ENCODE peak calls at places on chromosomes 6 and 20, in six cellular contexts. S, M, Q, T, A and H are unnamed samples.

GRCh38 chr20:46814366-46815232 is 80.0 kb upstream of the EYA2 start:
- DNase-seq in T (no peak), M (peak; percentile 3), Q (peak; percentile 84), A (no peak), S (no peak), H (peak; percentile 99)

GRCh38 chr6:34973547-34974248 is 84.6 kb downstream of the ANKS1A start:
- DNase-seq in A (no peak), Q (no peak), M (no peak), T (no peak), S (no peak), H (no peak)

GRCh38 chr20:56828402-56828801 is 199.3 kb downstream of the TFAP2C start:
- DNase-seq in T (no peak), Q (no peak), M (no peak), S (no peak), A (no peak), H (no peak)

GRCh38 chr6:129490551-129491245 is 219.3 kb downstream of the ARHGAP18 start:
- DNase-seq in S (no peak), T (peak; percentile 53), Q (peak; percentile 92), A (no peak), M (peak; percentile 65), H (peak; percentile 79)

GRCh38 chr6:42387336-42387735 is 64.4 kb downstream of the TRERF1 start:
- DNase-seq in Q (no peak), T (no peak), S (no peak), A (no peak), M (no peak), H (no peak)

GRCh38 chr20:9068896-9069663 is at the start of gene PLCB4:
- DNase-seq in M (no peak), S (no peak), Q (peak; percentile 91), A (no peak), T (no peak), H (peak; percentile 79)

GRCh38 chr6:113570651-113571050 is 286.5 kb upstream of the MARCKS start:
- DNase-seq in M (no peak), Q (no peak), T (no peak), S (no peak), A (no peak), H (no peak)

GRCh38 chr20:63854069-63854765 is 7.1 kb upstream of the ABHD16B start:
- DNase-seq in Q (no peak), M (no peak), A (no peak), T (no peak), S (no peak), H (peak; percentile 56)

GRCh38 chr6:83153958-83154357 is 39.1 kb downstream of the PGM3 start:
- DNase-seq in T (no peak), Q (no peak), M (no peak), S (no peak), A (no peak), H (no peak)

GRCh38 chr6:125637207-125637606 is 112.2 kb upstream of the HEY2 start:
- DNase-seq in M (no peak), A (no peak), T (no peak), Q (no peak), S (no peak), H (no peak)

GRCh38 chr6:15602144-15602543 is 60.7 kb downstream of the DTNBP1 start:
- DNase-seq in Q (no peak), M (no peak), S (no peak), A (no peak), T (no peak), H (no peak)

GRCh38 chr6:5135783-5136376 is 50.7 kb downstream of the PPP1R3G start:
- DNase-seq in A (no peak), T (peak; percentile 12), S (no peak), Q (peak; percentile 8), M (peak; percentile 62), H (peak; percentile 58)

GRCh38 chr6:128455959-128456358 is 64.4 kb downstream of the PTPRK start:
- DNase-seq in A (no peak), S (no peak), Q (no peak), T (no peak), M (no peak), H (no peak)

GRCh38 chr20:61119263-61119662 is 132.8 kb upstream of the CDH4 start:
- DNase-seq in M (no peak), Q (no peak), A (no peak), T (no peak), S (no peak), H (no peak)

GRCh38 chr6:105596284-105596755 is 193.4 kb upstream of the PREP start:
- DNase-seq in A (no peak), M (no peak), S (no peak), T (no peak), Q (peak; percentile 98), H (peak; percentile 59)

GRCh38 chr20:43987531-43987930 is 72.9 kb downstream of the TOX2 start:
- DNase-seq in Q (no peak), S (no peak), M (no peak), A (no peak), T (no peak), H (peak; percentile 11)

GRCh38 chr6:133590814-133591213 is 298.1 kb upstream of the TCF21 start:
- DNase-seq in M (no peak), S (no peak), T (no peak), A (no peak), Q (peak; percentile 27), H (no peak)